ENCODE peak calls at places on chromosomes 4 and X, in nine cellular contexts. L is NCI-H187 treated with DMSO at 0.1 percent for 48 hours, G is Right ventricle myocardium inferior, B is endothelial cell, K is B cell, P is HT-29, X is GM19239, S is HCT116, O is NCI-H1092. F is an unnamed sample.

GRCh38 chr4:108036252-108036651 is 46.6 kb downstream of the HADH start:
- DNase-seq in O (no peak), B (no peak), P (no peak), L (no peak), G (no peak), X (peak), S (no peak), K (no peak), F (no peak)

GRCh38 chr4:103756736-103757135 is 37.0 kb upstream of the TACR3 start:
- DNase-seq in K (no peak), G (no peak), B (no peak), S (no peak), P (peak), L (no peak), O (no peak), X (no peak), F (no peak)

GRCh38 chrX:55161581-55161980 is 58.6 kb upstream of the PAGE5 start:
- DNase-seq in K (no peak), P (no peak), S (no peak), G (no peak), L (no peak), X (no peak), O (no peak), B (peak), F (no peak)

GRCh38 chr4:169271692-169272007 is 894 bp upstream of the SH3RF1 start:
- DNase-seq in L (no peak), O (no peak), X (no peak), B (no peak), S (no peak), K (peak), P (no peak), G (no peak), F (peak)

GRCh38 chr4:22090655-22091350 is 142.2 kb upstream of the KCNIP4 start:
- DNase-seq in S (no peak), K (no peak), L (no peak), O (no peak), G (no peak), B (no peak), X (no peak), P (no peak), F (no peak)

GRCh38 chr4:153704522-153704921 is 20.4 kb downstream of the TLR2 start:
- DNase-seq in K (no peak), B (no peak), P (no peak), S (no peak), G (no peak), O (no peak), X (no peak), L (no peak), F (no peak)

GRCh38 chrX:45843518-45843917 is 642.8 kb upstream of the DIPK2B start:
- DNase-seq in K (no peak), X (no peak), G (no peak), L (no peak), O (no peak), P (peak), S (no peak), B (no peak), F (no peak)

GRCh38 chrX:108516184-108516583 is 76.5 kb downstream of the COL4A5 start:
- DNase-seq in L (no peak), K (no peak), B (no peak), X (no peak), G (no peak), S (no peak), P (no peak), O (no peak), F (no peak)

F was measured in lower leg skin.